ENCODE peak calls at places on chromosomes 5 and 9, in five cellular contexts. One of them, this sample, is unnamed.

GRCh38 chr9:117076571-117077300 is 338.1 kb downstream of the ASTN2 start:
- DNase-seq in GM20000: no peak
- DNase-seq in LoVo: no peak
- DNase-seq in stimulated activated naive CD4-positive, alpha-beta T cell: no peak
- DNase-seq in CD4-positive, CD25-positive, alpha-beta regulatory T cell: no peak
- DNase-seq in this sample: no peak

GRCh38 chr5:123882946-123883345 is 371.0 kb downstream of the CSNK1G3 start:
- DNase-seq in LoVo: peak; percentile 18
- DNase-seq in stimulated activated naive CD4-positive, alpha-beta T cell: no peak
- DNase-seq in GM20000: no peak
- DNase-seq in CD4-positive, CD25-positive, alpha-beta regulatory T cell: no peak
- DNase-seq in this sample: no peak

GRCh38 chr9:74887041-74887980 is at the start of gene TRPM6:
- DNase-seq in GM20000: no peak
- DNase-seq in LoVo: peak; percentile 74
- DNase-seq in CD4-positive, CD25-positive, alpha-beta regulatory T cell: peak; percentile 36
- DNase-seq in stimulated activated naive CD4-positive, alpha-beta T cell: no peak
- DNase-seq in this sample: peak; percentile 66

GRCh38 chr9:78566948-78567675 is 270.2 kb downstream of the PSAT1 start:
- DNase-seq in LoVo: no peak
- DNase-seq in GM20000: no peak
- DNase-seq in stimulated activated naive CD4-positive, alpha-beta T cell: no peak
- DNase-seq in CD4-positive, CD25-positive, alpha-beta regulatory T cell: no peak
- DNase-seq in this sample: no peak

GRCh38 chr9:89579741-89580395 is 24.9 kb upstream of the GADD45G start:
- DNase-seq in GM20000: no peak
- DNase-seq in LoVo: no peak
- DNase-seq in stimulated activated naive CD4-positive, alpha-beta T cell: no peak
- DNase-seq in CD4-positive, CD25-positive, alpha-beta regulatory T cell: peak; percentile 38
- DNase-seq in this sample: no peak

GRCh38 chr9:37030591-37030939 is 3.5 kb downstream of the PAX5 start:
- DNase-seq in CD4-positive, CD25-positive, alpha-beta regulatory T cell: peak; percentile 18
- DNase-seq in LoVo: no peak
- DNase-seq in GM20000: peak; percentile 80
- DNase-seq in stimulated activated naive CD4-positive, alpha-beta T cell: no peak
- DNase-seq in this sample: no peak

GRCh38 chr9:84170521-84171141 is 169.9 kb downstream of the SLC28A3 start:
- DNase-seq in CD4-positive, CD25-positive, alpha-beta regulatory T cell: no peak
- DNase-seq in stimulated activated naive CD4-positive, alpha-beta T cell: no peak
- DNase-seq in GM20000: no peak
- DNase-seq in LoVo: no peak
- DNase-seq in this sample: peak; percentile 45

GRCh38 chr9:20835364-20836286 is 151.6 kb downstream of the FOCAD start:
- DNase-seq in stimulated activated naive CD4-positive, alpha-beta T cell: no peak
- DNase-seq in CD4-positive, CD25-positive, alpha-beta regulatory T cell: no peak
- DNase-seq in LoVo: no peak
- DNase-seq in GM20000: no peak
- DNase-seq in this sample: peak; percentile 85

GRCh38 chr5:74205745-74206570 is 434.6 kb downstream of the ENC1 start:
- DNase-seq in GM20000: no peak
- DNase-seq in CD4-positive, CD25-positive, alpha-beta regulatory T cell: no peak
- DNase-seq in LoVo: no peak
- DNase-seq in stimulated activated naive CD4-positive, alpha-beta T cell: no peak
- DNase-seq in this sample: no peak

GRCh38 chr5:88251048-88251711 is 17.5 kb downstream of the TMEM161B start:
- DNase-seq in GM20000: no peak
- DNase-seq in LoVo: no peak
- DNase-seq in stimulated activated naive CD4-positive, alpha-beta T cell: no peak
- DNase-seq in CD4-positive, CD25-positive, alpha-beta regulatory T cell: peak; percentile 63
- DNase-seq in this sample: no peak

GRCh38 chr5:91848453-91848852 is 465.3 kb upstream of the ARRDC3 start:
- DNase-seq in LoVo: peak; percentile 33
- DNase-seq in stimulated activated naive CD4-positive, alpha-beta T cell: no peak
- DNase-seq in GM20000: no peak
- DNase-seq in CD4-positive, CD25-positive, alpha-beta regulatory T cell: no peak
- DNase-seq in this sample: peak; percentile 2

GRCh38 chr5:145975361-145976066 is 39.1 kb downstream of the SH3RF2 start:
- DNase-seq in LoVo: peak; percentile 80
- DNase-seq in GM20000: no peak
- DNase-seq in CD4-positive, CD25-positive, alpha-beta regulatory T cell: no peak
- DNase-seq in stimulated activated naive CD4-positive, alpha-beta T cell: no peak
- DNase-seq in this sample: peak; percentile 93

GRCh38 chr5:153777681-153778080 is 261.0 kb downstream of the FAM114A2 start:
- DNase-seq in CD4-positive, CD25-positive, alpha-beta regulatory T cell: no peak
- DNase-seq in stimulated activated naive CD4-positive, alpha-beta T cell: no peak
- DNase-seq in GM20000: no peak
- DNase-seq in LoVo: no peak
- DNase-seq in this sample: no peak

GRCh38 chr5:73640861-73641320 is 14.9 kb downstream of the ARHGEF28 start:
- DNase-seq in LoVo: peak; percentile 26
- DNase-seq in stimulated activated naive CD4-positive, alpha-beta T cell: no peak
- DNase-seq in CD4-positive, CD25-positive, alpha-beta regulatory T cell: no peak
- DNase-seq in GM20000: no peak
- DNase-seq in this sample: no peak

GRCh38 chr5:57666582-57666981 is 184.0 kb upstream of the ACTBL2 start:
- DNase-seq in stimulated activated naive CD4-positive, alpha-beta T cell: no peak
- DNase-seq in CD4-positive, CD25-positive, alpha-beta regulatory T cell: no peak
- DNase-seq in GM20000: no peak
- DNase-seq in LoVo: no peak
- DNase-seq in this sample: no peak

GRCh38 chr5:1181451-1182359 is 19.7 kb upstream of the SLC6A19 start:
- DNase-seq in stimulated activated naive CD4-positive, alpha-beta T cell: no peak
- DNase-seq in CD4-positive, CD25-positive, alpha-beta regulatory T cell: no peak
- DNase-seq in GM20000: no peak
- DNase-seq in LoVo: no peak
- DNase-seq in this sample: peak; percentile 45

GRCh38 chr9:35116539-35116897 is 856 bp upstream of the ATOSB start:
- DNase-seq in LoVo: no peak
- DNase-seq in stimulated activated naive CD4-positive, alpha-beta T cell: no peak
- DNase-seq in GM20000: no peak
- DNase-seq in CD4-positive, CD25-positive, alpha-beta regulatory T cell: no peak
- DNase-seq in this sample: no peak

This sample was measured in HepG2.